ENCODE peak calls at places on chromosomes 4 and X, in ten cellular contexts. One of them, this sample, is unnamed. For H3K4me1, the result is how much of the 10 kb centered on the place peaks cover.

GRCh38 chrX:26613951-26614350 is 398.0 kb downstream of the MAGEB5 start:
- DNase-seq in tibial nerve: no peak
- DNase-seq in colonic mucosa: no peak
- DNase-seq in hepatocyte: no peak
- DNase-seq in psoas muscle: no peak
- DNase-seq in tibial artery: no peak
- DNase-seq in GM23338: no peak
- DNase-seq in ovary: no peak
- DNase-seq in PC-3: no peak
- DNase-seq in lower lobe of right lung: no peak
- DNase-seq in this sample: no peak

GRCh38 chrX:107857815-107858214 is 32.1 kb downstream of the MID2 start:
- DNase-seq in tibial nerve: no peak
- DNase-seq in colonic mucosa: no peak
- DNase-seq in hepatocyte: peak
- DNase-seq in psoas muscle: no peak
- DNase-seq in tibial artery: no peak
- DNase-seq in GM23338: no peak
- DNase-seq in ovary: no peak
- DNase-seq in PC-3: no peak
- DNase-seq in lower lobe of right lung: no peak
- DNase-seq in this sample: no peak

GRCh38 chr4:108693819-108694218 is 43.4 kb downstream of the OSTC start:
- DNase-seq in tibial nerve: no peak
- DNase-seq in colonic mucosa: no peak
- DNase-seq in hepatocyte: no peak
- DNase-seq in psoas muscle: no peak
- DNase-seq in tibial artery: no peak
- DNase-seq in GM23338: no peak
- DNase-seq in ovary: no peak
- DNase-seq in PC-3: no peak
- DNase-seq in lower lobe of right lung: no peak
- DNase-seq in this sample: no peak

GRCh38 chr4:83569967-83570366 is 34.1 kb downstream of the GPAT3 start:
- DNase-seq in tibial nerve: no peak
- DNase-seq in colonic mucosa: no peak
- DNase-seq in hepatocyte: no peak
- DNase-seq in psoas muscle: no peak
- DNase-seq in tibial artery: no peak
- DNase-seq in GM23338: no peak
- DNase-seq in ovary: no peak
- DNase-seq in PC-3: peak
- DNase-seq in lower lobe of right lung: no peak
- DNase-seq in this sample: no peak

GRCh38 chr4:20395160-20395773 is 143.6 kb downstream of the SLIT2 start:
- DNase-seq in tibial nerve: no peak
- DNase-seq in colonic mucosa: peak
- DNase-seq in hepatocyte: peak
- DNase-seq in psoas muscle: no peak
- DNase-seq in tibial artery: no peak
- DNase-seq in GM23338: peak
- DNase-seq in ovary: no peak
- DNase-seq in PC-3: peak
- DNase-seq in lower lobe of right lung: no peak
- DNase-seq in this sample: no peak

GRCh38 chrX:41670108-41670507 is 18.7 kb upstream of the GPR34 start:
- DNase-seq in tibial nerve: no peak
- DNase-seq in colonic mucosa: no peak
- DNase-seq in hepatocyte: no peak
- DNase-seq in psoas muscle: no peak
- DNase-seq in tibial artery: no peak
- DNase-seq in GM23338: no peak
- DNase-seq in ovary: no peak
- DNase-seq in PC-3: no peak
- DNase-seq in lower lobe of right lung: no peak
- DNase-seq in this sample: no peak

GRCh38 chr4:8200302-8200975 is 1.3 kb downstream of the SH3TC1 start:
- DNase-seq in tibial nerve: no peak
- DNase-seq in colonic mucosa: no peak
- DNase-seq in hepatocyte: peak
- DNase-seq in psoas muscle: peak
- DNase-seq in tibial artery: peak
- DNase-seq in GM23338: no peak
- DNase-seq in ovary: no peak
- DNase-seq in PC-3: no peak
- DNase-seq in lower lobe of right lung: peak
- DNase-seq in this sample: peak

GRCh38 chr4:80393246-80393969 is 57.9 kb downstream of the CFAP299 start:
- DNase-seq in tibial nerve: no peak
- DNase-seq in colonic mucosa: no peak
- DNase-seq in hepatocyte: no peak
- DNase-seq in psoas muscle: no peak
- DNase-seq in tibial artery: no peak
- DNase-seq in GM23338: no peak
- DNase-seq in ovary: no peak
- DNase-seq in PC-3: peak
- DNase-seq in lower lobe of right lung: no peak
- DNase-seq in this sample: no peak

GRCh38 chrX:76509775-76510174 is 82.3 kb downstream of the MAGEE1 start:
- DNase-seq in tibial nerve: no peak
- DNase-seq in colonic mucosa: no peak
- DNase-seq in hepatocyte: no peak
- DNase-seq in psoas muscle: no peak
- DNase-seq in tibial artery: no peak
- DNase-seq in GM23338: no peak
- DNase-seq in ovary: no peak
- DNase-seq in PC-3: no peak
- DNase-seq in lower lobe of right lung: no peak
- DNase-seq in this sample: no peak

GRCh38 chr4:180757927-180758326 is 1485.3 kb upstream of the TENM3 start:
- DNase-seq in tibial nerve: no peak
- DNase-seq in colonic mucosa: no peak
- DNase-seq in hepatocyte: no peak
- DNase-seq in psoas muscle: no peak
- DNase-seq in tibial artery: no peak
- DNase-seq in GM23338: peak
- DNase-seq in ovary: no peak
- DNase-seq in PC-3: no peak
- DNase-seq in lower lobe of right lung: no peak
- DNase-seq in this sample: no peak

GRCh38 chr4:184322328-184323025 is 104.8 kb upstream of the ENPP6 start:
- DNase-seq in tibial nerve: no peak
- DNase-seq in colonic mucosa: peak
- DNase-seq in hepatocyte: no peak
- DNase-seq in psoas muscle: no peak
- DNase-seq in tibial artery: no peak
- DNase-seq in GM23338: no peak
- DNase-seq in ovary: no peak
- DNase-seq in PC-3: peak
- DNase-seq in lower lobe of right lung: no peak
- DNase-seq in this sample: no peak

GRCh38 chrX:120087289-120088017 is 10.0 kb upstream of the RHOXF2B start:
- DNase-seq in tibial nerve: no peak
- DNase-seq in colonic mucosa: no peak
- DNase-seq in hepatocyte: no peak
- DNase-seq in psoas muscle: no peak
- DNase-seq in tibial artery: no peak
- DNase-seq in GM23338: no peak
- DNase-seq in ovary: peak
- DNase-seq in PC-3: no peak
- DNase-seq in lower lobe of right lung: no peak
- DNase-seq in this sample: no peak

GRCh38 chrX:18887177-18887820 is 96.6 kb downstream of the PHKA2 start:
- DNase-seq in tibial nerve: no peak
- DNase-seq in colonic mucosa: peak
- DNase-seq in hepatocyte: no peak
- DNase-seq in psoas muscle: peak
- DNase-seq in tibial artery: no peak
- DNase-seq in GM23338: peak
- DNase-seq in ovary: peak
- DNase-seq in PC-3: no peak
- DNase-seq in lower lobe of right lung: peak
- DNase-seq in this sample: peak

GRCh38 chr4:76208005-76208765 is 5.4 kb downstream of the SCARB2 start:
- DNase-seq in tibial nerve: peak
- DNase-seq in colonic mucosa: peak
- DNase-seq in hepatocyte: peak
- DNase-seq in psoas muscle: peak
- DNase-seq in tibial artery: peak
- DNase-seq in GM23338: no peak
- DNase-seq in ovary: peak
- DNase-seq in PC-3: peak
- DNase-seq in lower lobe of right lung: peak
- DNase-seq in this sample: peak

GRCh38 chrX:49915352-49916222 is 6.8 kb upstream of the CLCN5 start:
- DNase-seq in tibial nerve: no peak
- DNase-seq in colonic mucosa: peak
- DNase-seq in hepatocyte: peak
- DNase-seq in psoas muscle: no peak
- DNase-seq in tibial artery: peak
- DNase-seq in GM23338: peak
- DNase-seq in ovary: no peak
- DNase-seq in PC-3: peak
- DNase-seq in lower lobe of right lung: no peak
- DNase-seq in this sample: no peak

GRCh38 chrX:3584415-3584996 is 128.9 kb downstream of the PRKX start:
- DNase-seq in tibial nerve: no peak
- DNase-seq in colonic mucosa: no peak
- DNase-seq in hepatocyte: no peak
- DNase-seq in psoas muscle: no peak
- DNase-seq in tibial artery: no peak
- DNase-seq in GM23338: peak
- DNase-seq in ovary: no peak
- DNase-seq in PC-3: no peak
- DNase-seq in lower lobe of right lung: no peak
- DNase-seq in this sample: no peak
- H3K4me1 ChIP-seq in tibial nerve: under half
- H3K4me1 ChIP-seq in colonic mucosa: under half
- H3K4me1 ChIP-seq in hepatocyte: under half
- H3K4me1 ChIP-seq in psoas muscle: under half
- H3K4me1 ChIP-seq in tibial artery: under half
- H3K4me1 ChIP-seq in GM23338: under half
- H3K4me1 ChIP-seq in ovary: under half
- H3K4me1 ChIP-seq in PC-3: under half
- H3K4me1 ChIP-seq in lower lobe of right lung: under half
- H3K4me1 ChIP-seq in this sample: under half

GRCh38 chrX:154352012-154352401 is 22.4 kb downstream of the FLNA start:
- DNase-seq in tibial nerve: no peak
- DNase-seq in colonic mucosa: no peak
- DNase-seq in hepatocyte: no peak
- DNase-seq in psoas muscle: peak
- DNase-seq in tibial artery: no peak
- DNase-seq in GM23338: no peak
- DNase-seq in ovary: no peak
- DNase-seq in PC-3: no peak
- DNase-seq in lower lobe of right lung: no peak
- DNase-seq in this sample: no peak

GRCh38 chrX:154352466-154352865 is 22.0 kb downstream of the FLNA start:
- DNase-seq in tibial nerve: no peak
- DNase-seq in colonic mucosa: no peak
- DNase-seq in hepatocyte: no peak
- DNase-seq in psoas muscle: no peak
- DNase-seq in tibial artery: no peak
- DNase-seq in GM23338: no peak
- DNase-seq in ovary: no peak
- DNase-seq in PC-3: no peak
- DNase-seq in lower lobe of right lung: no peak
- DNase-seq in this sample: no peak

GRCh38 chrX:154350429-154351182 is 23.8 kb downstream of the FLNA start:
- DNase-seq in tibial nerve: no peak
- DNase-seq in colonic mucosa: no peak
- DNase-seq in hepatocyte: no peak
- DNase-seq in psoas muscle: peak
- DNase-seq in tibial artery: no peak
- DNase-seq in GM23338: no peak
- DNase-seq in ovary: no peak
- DNase-seq in PC-3: no peak
- DNase-seq in lower lobe of right lung: peak
- DNase-seq in this sample: no peak

GRCh38 chrX:154349979-154350378 is 24.5 kb downstream of the FLNA start:
- DNase-seq in tibial nerve: no peak
- DNase-seq in colonic mucosa: no peak
- DNase-seq in hepatocyte: no peak
- DNase-seq in psoas muscle: peak
- DNase-seq in tibial artery: no peak
- DNase-seq in GM23338: no peak
- DNase-seq in ovary: no peak
- DNase-seq in PC-3: no peak
- DNase-seq in lower lobe of right lung: peak
- DNase-seq in this sample: no peak

GRCh38 chrX:154351183-154352011 is 23.0 kb downstream of the FLNA start:
- DNase-seq in tibial nerve: no peak
- DNase-seq in colonic mucosa: no peak
- DNase-seq in hepatocyte: no peak
- DNase-seq in psoas muscle: no peak
- DNase-seq in tibial artery: no peak
- DNase-seq in GM23338: no peak
- DNase-seq in ovary: no peak
- DNase-seq in PC-3: no peak
- DNase-seq in lower lobe of right lung: peak
- DNase-seq in this sample: no peak
- H3K4me1 ChIP-seq in tibial nerve: under half
- H3K4me1 ChIP-seq in colonic mucosa: under half
- H3K4me1 ChIP-seq in hepatocyte: under half
- H3K4me1 ChIP-seq in psoas muscle: under half
- H3K4me1 ChIP-seq in tibial artery: under half
- H3K4me1 ChIP-seq in GM23338: under half
- H3K4me1 ChIP-seq in ovary: under half
- H3K4me1 ChIP-seq in PC-3: under half
- H3K4me1 ChIP-seq in lower lobe of right lung: under half
- H3K4me1 ChIP-seq in this sample: under half

DNA sequence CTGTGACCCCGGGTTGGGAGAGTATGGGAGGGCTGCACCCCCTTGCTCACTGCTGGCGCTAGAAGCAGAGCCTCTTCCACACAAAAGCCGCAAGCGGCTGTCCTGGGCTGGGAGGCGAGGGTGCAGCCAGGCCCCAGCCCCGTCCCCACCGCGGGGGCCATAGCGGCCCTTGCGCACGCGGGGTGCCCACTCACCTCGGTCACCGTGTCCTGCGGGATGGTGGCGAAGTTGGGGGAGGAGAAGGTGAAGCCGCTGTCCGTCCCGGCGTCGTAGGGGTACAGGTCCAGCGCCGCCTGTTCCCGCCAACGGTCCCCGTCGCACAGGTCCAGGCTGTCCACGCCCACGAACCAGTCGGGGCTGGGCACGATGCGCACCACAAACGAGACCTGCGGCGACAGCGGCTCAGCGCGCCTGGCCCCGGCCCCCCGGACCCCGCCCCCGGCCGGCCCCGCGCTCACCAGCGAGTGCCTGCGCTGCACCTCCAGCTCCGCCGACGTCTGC is 1.5 kb downstream of the SPON2 start:
- DNase-seq in tibial nerve: no peak
- DNase-seq in colonic mucosa: no peak
- DNase-seq in hepatocyte: no peak
- DNase-seq in psoas muscle: peak
- DNase-seq in tibial artery: peak
- DNase-seq in GM23338: no peak
- DNase-seq in ovary: peak
- DNase-seq in PC-3: no peak
- DNase-seq in lower lobe of right lung: no peak
- DNase-seq in this sample: no peak
- H3K4me1 ChIP-seq in tibial nerve: under half
- H3K4me1 ChIP-seq in colonic mucosa: under half
- H3K4me1 ChIP-seq in hepatocyte: under half
- H3K4me1 ChIP-seq in psoas muscle: under half
- H3K4me1 ChIP-seq in tibial artery: under half
- H3K4me1 ChIP-seq in GM23338: under half
- H3K4me1 ChIP-seq in ovary: under half
- H3K4me1 ChIP-seq in PC-3: under half
- H3K4me1 ChIP-seq in lower lobe of right lung: under half
- H3K4me1 ChIP-seq in this sample: half or more

GRCh38 chr4:33685939-33686338 is 2558.4 kb downstream of the ARAP2 start:
- DNase-seq in tibial nerve: no peak
- DNase-seq in colonic mucosa: no peak
- DNase-seq in hepatocyte: no peak
- DNase-seq in psoas muscle: no peak
- DNase-seq in tibial artery: no peak
- DNase-seq in GM23338: no peak
- DNase-seq in ovary: no peak
- DNase-seq in PC-3: no peak
- DNase-seq in lower lobe of right lung: no peak
- DNase-seq in this sample: no peak
- H3K4me1 ChIP-seq in tibial nerve: under half
- H3K4me1 ChIP-seq in colonic mucosa: under half
- H3K4me1 ChIP-seq in hepatocyte: under half
- H3K4me1 ChIP-seq in psoas muscle: under half
- H3K4me1 ChIP-seq in tibial artery: under half
- H3K4me1 ChIP-seq in GM23338: under half
- H3K4me1 ChIP-seq in ovary: under half
- H3K4me1 ChIP-seq in PC-3: under half
- H3K4me1 ChIP-seq in lower lobe of right lung: under half
- H3K4me1 ChIP-seq in this sample: under half

This sample was measured in right atrium auricular region.